ENCODE peak calls at places on chromosomes 1 and 21, in eight cellular contexts. W is left ventricle myocardium superior; V is stimulated activated naive B cell treated with anti-CD40 and anti-IgM and Interleukin-4, amounts not matched to agents 10 μg/mL and 1 μg/mL and 100 μg/mL, for 72 hours; L is substantia nigra; T is stimulated activated CD4-positive, alpha-beta T cell treated with anti-CD3 and anti-CD28 coated beads, Interleukin-1b, Interleukin-23, amount 100 ng/mL, for 24 hours; N is GM04503; R is NCI-H1048; H is fibroblast of lung. Y is an unnamed sample.

GRCh38 chr1:55313903-55314302 is 98.7 kb upstream of the USP24 start:
- DNase-seq in W (no peak), V (no peak), L (no peak), T (no peak), N (no peak), R (no peak), H (no peak), Y (no peak)

GRCh38 chr1:73673980-73674379 is 524.0 kb downstream of the LRRIQ3 start:
- DNase-seq in W (no peak), V (no peak), L (no peak), T (no peak), N (no peak), R (no peak), H (no peak), Y (peak)

GRCh38 chr1:17416389-17416788 is 23.1 kb downstream of the RCC2 start:
- DNase-seq in W (no peak), V (no peak), L (no peak), T (no peak), N (no peak), R (no peak), H (no peak), Y (no peak)

GRCh38 chr21:28454978-28455600 is 537.6 kb downstream of the LTN1 start:
- DNase-seq in W (no peak), V (no peak), L (no peak), T (no peak), N (peak), R (no peak), H (no peak), Y (no peak)

GRCh38 chr1:233328661-233329498 is 1.4 kb downstream of the MAP3K21 start:
- DNase-seq in W (peak), V (no peak), L (no peak), T (peak), N (no peak), R (no peak), H (no peak), Y (no peak)

GRCh38 chr1:10598088-10598712 is 123.5 kb downstream of the PEX14 start:
- DNase-seq in W (no peak), V (no peak), L (no peak), T (no peak), N (no peak), R (no peak), H (no peak), Y (no peak)

GRCh38 chr1:227899820-227900449 is 47.8 kb downstream of the WNT9A start:
- DNase-seq in W (peak), V (no peak), L (no peak), T (no peak), N (no peak), R (no peak), H (no peak), Y (no peak)

GRCh38 chr1:147072371-147073061 is 99.8 kb downstream of the PRKAB2 start:
- DNase-seq in W (no peak), V (peak), L (no peak), T (no peak), N (no peak), R (no peak), H (peak), Y (no peak)

GRCh38 chr1:75342799-75343198 is 208.6 kb downstream of the LHX8 start:
- DNase-seq in W (no peak), V (no peak), L (no peak), T (no peak), N (no peak), R (no peak), H (no peak), Y (no peak)

GRCh38 chr1:199774433-199775089 is 252.9 kb upstream of the NR5A2 start:
- DNase-seq in W (no peak), V (no peak), L (no peak), T (no peak), N (no peak), R (no peak), H (peak), Y (no peak)

GRCh38 chr1:156387899-156388813 is 19.1 kb downstream of the RHBG start:
- DNase-seq in W (no peak), V (no peak), L (peak), T (no peak), N (no peak), R (peak), H (no peak), Y (no peak)

GRCh38 chr1:45410850-45411509 is 70.7 kb upstream of the MUTYH start:
- DNase-seq in W (no peak), V (no peak), L (no peak), T (no peak), N (no peak), R (no peak), H (peak), Y (no peak)

GRCh38 chr1:205477121-205477758 is 21.4 kb upstream of the BLACAT1 start:
- DNase-seq in W (no peak), V (no peak), L (no peak), T (no peak), N (no peak), R (no peak), H (no peak), Y (no peak)

GRCh38 chr1:164602142-164602429 is 43.1 kb downstream of the PBX1 start:
- DNase-seq in W (no peak), V (no peak), L (no peak), T (no peak), N (no peak), R (peak), H (no peak), Y (no peak)

GRCh38 chr1:2204384-2205190 is 10.0 kb upstream of the FAAP20 start:
- DNase-seq in W (peak), V (peak), L (peak), T (no peak), N (no peak), R (no peak), H (peak), Y (no peak)

GRCh38 chr1:57254006-57254405 is 169.9 kb downstream of the DAB1 start:
- DNase-seq in W (no peak), V (no peak), L (peak), T (no peak), N (peak), R (no peak), H (no peak), Y (no peak)

GRCh38 chr1:3942416-3943122 is 42.5 kb upstream of the C1orf174 start:
- DNase-seq in W (no peak), V (no peak), L (no peak), T (no peak), N (no peak), R (no peak), H (no peak), Y (no peak)

Y was measured in SK-N-MC.